ENCODE peak calls at places on chromosomes 1 and 21, in six cellular contexts. One of them, this sample, is unnamed.

GRCh38 chr21:40595806-40596205 is 251.2 kb downstream of the DSCAM start:
- DNase-seq in hepatocyte: no peak
- DNase-seq in GM23338: no peak
- DNase-seq in MM.1S: no peak
- DNase-seq in PC-3: no peak
- DNase-seq in OCI-LY7: no peak
- DNase-seq in this sample: no peak

GRCh38 chr1:209527372-209527771 is 56.1 kb upstream of the CAMK1G start:
- DNase-seq in MM.1S: no peak
- DNase-seq in OCI-LY7: no peak
- DNase-seq in hepatocyte: no peak
- DNase-seq in GM23338: no peak
- DNase-seq in PC-3: peak; percentile 63
- DNase-seq in this sample: no peak

GRCh38 chr1:62229468-62229867 is 34.8 kb downstream of the L1TD1 start:
- DNase-seq in PC-3: no peak
- DNase-seq in GM23338: no peak
- DNase-seq in MM.1S: no peak
- DNase-seq in hepatocyte: no peak
- DNase-seq in OCI-LY7: no peak
- DNase-seq in this sample: no peak

GRCh38 chr1:243917177-243917862 is 67.3 kb upstream of the AKT3 start:
- DNase-seq in GM23338: peak; percentile 83
- DNase-seq in OCI-LY7: no peak
- DNase-seq in MM.1S: no peak
- DNase-seq in PC-3: peak; percentile 93
- DNase-seq in hepatocyte: peak; percentile 50
- DNase-seq in this sample: peak; percentile 95

GRCh38 chr21:41482321-41482720 is 25.6 kb downstream of the TMPRSS2 start:
- DNase-seq in GM23338: no peak
- DNase-seq in MM.1S: no peak
- DNase-seq in OCI-LY7: no peak
- DNase-seq in hepatocyte: no peak
- DNase-seq in PC-3: peak; percentile 40
- DNase-seq in this sample: no peak

GRCh38 chr1:16250547-16251251 is 13.7 kb upstream of the CPLANE2 start:
- DNase-seq in hepatocyte: no peak
- DNase-seq in MM.1S: no peak
- DNase-seq in PC-3: no peak
- DNase-seq in OCI-LY7: no peak
- DNase-seq in GM23338: no peak
- DNase-seq in this sample: no peak

GRCh38 chr1:44606701-44607281 is 67.5 kb downstream of the TMEM53 start:
- DNase-seq in hepatocyte: no peak
- DNase-seq in PC-3: no peak
- DNase-seq in GM23338: no peak
- DNase-seq in OCI-LY7: no peak
- DNase-seq in MM.1S: no peak
- DNase-seq in this sample: no peak

GRCh38 chr1:241592273-241592958 is 47.8 kb downstream of the CHML start:
- DNase-seq in OCI-LY7: no peak
- DNase-seq in MM.1S: no peak
- DNase-seq in GM23338: no peak
- DNase-seq in PC-3: peak; percentile 100
- DNase-seq in hepatocyte: no peak
- DNase-seq in this sample: no peak

GRCh38 chr1:215416497-215416896 is 150.6 kb upstream of the KCTD3 start:
- DNase-seq in MM.1S: no peak
- DNase-seq in hepatocyte: no peak
- DNase-seq in GM23338: peak; percentile 25
- DNase-seq in PC-3: no peak
- DNase-seq in OCI-LY7: no peak
- DNase-seq in this sample: no peak

GRCh38 chr1:226723640-226724532 is 15.2 kb downstream of the ITPKB start:
- DNase-seq in MM.1S: no peak
- DNase-seq in OCI-LY7: peak; percentile 72
- DNase-seq in PC-3: peak; percentile 56
- DNase-seq in GM23338: peak; percentile 86
- DNase-seq in hepatocyte: peak; percentile 42
- DNase-seq in this sample: peak; percentile 77

GRCh38 chr1:93964777-93965200 is 55.6 kb upstream of the GCLM start:
- DNase-seq in GM23338: no peak
- DNase-seq in hepatocyte: peak; percentile 27
- DNase-seq in PC-3: peak; percentile 90
- DNase-seq in OCI-LY7: no peak
- DNase-seq in MM.1S: no peak
- DNase-seq in this sample: no peak

GRCh38 chr1:24321712-24322635 is 2.8 kb downstream of the GRHL3 start:
- DNase-seq in hepatocyte: peak; percentile 74
- DNase-seq in OCI-LY7: peak; percentile 79
- DNase-seq in MM.1S: peak; percentile 98
- DNase-seq in GM23338: peak; percentile 78
- DNase-seq in PC-3: peak; percentile 87
- DNase-seq in this sample: peak; percentile 79

GRCh38 chr1:184649500-184649899 is 105.2 kb downstream of the EDEM3 start:
- DNase-seq in hepatocyte: no peak
- DNase-seq in OCI-LY7: no peak
- DNase-seq in PC-3: no peak
- DNase-seq in MM.1S: peak; percentile 84
- DNase-seq in GM23338: no peak
- DNase-seq in this sample: no peak

GRCh38 chr21:22020221-22020620 is 1022.0 kb downstream of the NCAM2 start:
- DNase-seq in OCI-LY7: no peak
- DNase-seq in GM23338: peak; percentile 1
- DNase-seq in hepatocyte: no peak
- DNase-seq in MM.1S: no peak
- DNase-seq in PC-3: no peak
- DNase-seq in this sample: peak; percentile 50

GRCh38 chr1:200153277-200154055 is 126.0 kb downstream of the NR5A2 start:
- DNase-seq in OCI-LY7: peak; percentile 68
- DNase-seq in MM.1S: peak; percentile 15
- DNase-seq in hepatocyte: no peak
- DNase-seq in PC-3: no peak
- DNase-seq in GM23338: no peak
- DNase-seq in this sample: no peak

GRCh38 chr1:237470712-237471310 is 419.9 kb downstream of the ZP4 start:
- DNase-seq in GM23338: peak; percentile 33
- DNase-seq in OCI-LY7: no peak
- DNase-seq in MM.1S: no peak
- DNase-seq in hepatocyte: no peak
- DNase-seq in PC-3: peak; percentile 13
- DNase-seq in this sample: peak; percentile 24

GRCh38 chr1:194723067-194723466 is 1536.7 kb upstream of the B3GALT2 start:
- DNase-seq in hepatocyte: no peak
- DNase-seq in GM23338: no peak
- DNase-seq in PC-3: peak; percentile 47
- DNase-seq in MM.1S: no peak
- DNase-seq in OCI-LY7: no peak
- DNase-seq in this sample: no peak

GRCh38 chr21:38832664-38833063 is 26.9 kb downstream of the ETS2 start:
- DNase-seq in PC-3: no peak
- DNase-seq in hepatocyte: no peak
- DNase-seq in MM.1S: no peak
- DNase-seq in GM23338: no peak
- DNase-seq in OCI-LY7: no peak
- DNase-seq in this sample: no peak

GRCh38 chr1:175343945-175344344 is 151.4 kb upstream of the KIAA0040 start:
- DNase-seq in MM.1S: no peak
- DNase-seq in PC-3: no peak
- DNase-seq in hepatocyte: no peak
- DNase-seq in OCI-LY7: no peak
- DNase-seq in GM23338: peak; percentile 11
- DNase-seq in this sample: peak; percentile 11

GRCh38 chr1:94395231-94395630 is 23.0 kb upstream of the ABCD3 start:
- DNase-seq in GM23338: peak; percentile 8
- DNase-seq in PC-3: no peak
- DNase-seq in hepatocyte: no peak
- DNase-seq in OCI-LY7: no peak
- DNase-seq in MM.1S: no peak
- DNase-seq in this sample: peak; percentile 17

GRCh38 chr1:64539808-64540207 is 69.9 kb downstream of the CACHD1 start:
- DNase-seq in MM.1S: no peak
- DNase-seq in hepatocyte: peak; percentile 67
- DNase-seq in OCI-LY7: no peak
- DNase-seq in PC-3: no peak
- DNase-seq in GM23338: no peak
- DNase-seq in this sample: no peak

DNA sequence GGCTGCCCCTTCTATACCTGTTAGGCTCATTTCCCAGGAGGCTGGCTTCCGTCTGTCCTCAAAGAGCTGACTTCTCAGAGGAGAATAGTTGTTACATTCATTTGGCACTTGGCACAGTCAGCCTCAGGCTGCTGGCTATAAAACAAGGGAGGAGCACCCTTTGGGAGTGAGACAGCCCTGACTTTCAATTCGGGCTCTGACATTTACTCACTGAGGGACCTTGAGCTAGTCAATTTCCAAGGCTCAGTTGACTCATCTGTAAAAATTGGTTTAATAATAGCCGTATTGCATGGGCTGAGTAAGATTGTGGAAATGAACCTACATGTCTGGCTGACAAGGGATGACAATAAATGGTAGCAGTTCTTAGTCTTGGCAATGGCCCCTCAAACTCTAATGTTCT is 13.7 kb downstream of the ALX3 start:
- DNase-seq in GM23338: no peak
- DNase-seq in OCI-LY7: no peak
- DNase-seq in hepatocyte: no peak
- DNase-seq in MM.1S: no peak
- DNase-seq in PC-3: peak; percentile 13
- DNase-seq in this sample: no peak
- H3K27ac ChIP-seq in GM23338: no peak overlapping the region
- H3K27ac ChIP-seq in OCI-LY7: no peak overlapping the region
- H3K27ac ChIP-seq in hepatocyte: no peak overlapping the region
- H3K27ac ChIP-seq in MM.1S: no peak overlapping the region
- H3K27ac ChIP-seq in PC-3: no peak overlapping the region
- H3K27ac ChIP-seq in this sample: no peak overlapping the region

GRCh38 chr1:245879091-245879490 is 628.0 kb downstream of the SMYD3 start:
- DNase-seq in PC-3: no peak
- DNase-seq in MM.1S: no peak
- DNase-seq in OCI-LY7: no peak
- DNase-seq in GM23338: no peak
- DNase-seq in hepatocyte: no peak
- DNase-seq in this sample: no peak

GRCh38 chr1:245877976-245878375 is 629.1 kb downstream of the SMYD3 start:
- DNase-seq in hepatocyte: no peak
- DNase-seq in GM23338: no peak
- DNase-seq in MM.1S: no peak
- DNase-seq in PC-3: no peak
- DNase-seq in OCI-LY7: no peak
- DNase-seq in this sample: no peak

GRCh38 chr1:245878585-245878984 is 628.5 kb downstream of the SMYD3 start:
- DNase-seq in hepatocyte: no peak
- DNase-seq in OCI-LY7: no peak
- DNase-seq in PC-3: no peak
- DNase-seq in MM.1S: no peak
- DNase-seq in GM23338: no peak
- DNase-seq in this sample: no peak

GRCh38 chr1:245881767-245882391 is 625.2 kb downstream of the SMYD3 start:
- DNase-seq in GM23338: no peak
- DNase-seq in PC-3: no peak
- DNase-seq in hepatocyte: no peak
- DNase-seq in MM.1S: no peak
- DNase-seq in OCI-LY7: no peak
- DNase-seq in this sample: no peak

DNA sequence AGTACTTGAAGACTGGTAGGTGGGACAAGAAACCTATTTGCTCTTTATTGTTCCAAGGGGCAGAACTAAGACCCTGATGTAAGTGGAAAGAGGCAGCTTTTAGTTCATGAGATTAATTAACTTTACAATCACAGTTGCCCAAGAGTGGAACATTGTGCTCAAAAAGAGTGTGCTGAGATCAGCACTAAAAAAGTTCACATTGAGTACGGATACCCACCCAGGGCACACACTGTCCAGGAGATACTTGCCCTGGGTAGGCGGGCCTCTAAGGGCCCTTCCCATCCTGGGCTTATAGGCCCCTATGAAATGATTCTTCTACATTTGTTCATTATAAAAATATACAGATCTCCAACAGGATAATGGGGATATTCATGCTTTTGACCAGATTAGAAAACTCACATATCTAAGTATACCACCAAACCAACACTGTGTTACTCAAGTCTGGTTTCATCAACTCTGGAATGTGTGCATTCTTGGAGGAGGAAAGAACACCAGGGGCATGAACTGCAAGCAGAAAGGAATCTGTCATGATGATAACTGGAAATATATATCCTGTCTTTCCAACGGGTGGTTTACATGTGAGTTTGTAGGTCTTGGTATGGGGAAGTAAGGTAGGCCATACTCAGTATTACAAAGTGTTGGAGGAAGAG is 626.2 kb downstream of the SMYD3 start:
- DNase-seq in MM.1S: no peak
- DNase-seq in hepatocyte: no peak
- DNase-seq in GM23338: no peak
- DNase-seq in OCI-LY7: no peak
- DNase-seq in PC-3: no peak
- DNase-seq in this sample: no peak
- TF ChIP-seq EZH2phosphoT487 in MM.1S: no peak
- TF ChIP-seq EZH2phosphoT487 in hepatocyte: no peak
- TF ChIP-seq EZH2phosphoT487 in GM23338: no peak
- TF ChIP-seq EZH2phosphoT487 in OCI-LY7: no peak
- TF ChIP-seq EZH2phosphoT487 in PC-3: no peak
- TF ChIP-seq EZH2phosphoT487 in this sample: no peak

GRCh38 chr21:32351428-32351827 is 41.4 kb downstream of the URB1 start:
- DNase-seq in MM.1S: no peak
- DNase-seq in hepatocyte: no peak
- DNase-seq in GM23338: no peak
- DNase-seq in OCI-LY7: no peak
- DNase-seq in PC-3: peak; percentile 9
- DNase-seq in this sample: no peak
- H3K27ac ChIP-seq in MM.1S: no peak overlapping the region
- H3K27ac ChIP-seq in hepatocyte: no peak overlapping the region
- H3K27ac ChIP-seq in GM23338: no peak overlapping the region
- H3K27ac ChIP-seq in OCI-LY7: no peak overlapping the region
- H3K27ac ChIP-seq in PC-3: no peak overlapping the region
- H3K27ac ChIP-seq in this sample: no peak overlapping the region

DNA sequence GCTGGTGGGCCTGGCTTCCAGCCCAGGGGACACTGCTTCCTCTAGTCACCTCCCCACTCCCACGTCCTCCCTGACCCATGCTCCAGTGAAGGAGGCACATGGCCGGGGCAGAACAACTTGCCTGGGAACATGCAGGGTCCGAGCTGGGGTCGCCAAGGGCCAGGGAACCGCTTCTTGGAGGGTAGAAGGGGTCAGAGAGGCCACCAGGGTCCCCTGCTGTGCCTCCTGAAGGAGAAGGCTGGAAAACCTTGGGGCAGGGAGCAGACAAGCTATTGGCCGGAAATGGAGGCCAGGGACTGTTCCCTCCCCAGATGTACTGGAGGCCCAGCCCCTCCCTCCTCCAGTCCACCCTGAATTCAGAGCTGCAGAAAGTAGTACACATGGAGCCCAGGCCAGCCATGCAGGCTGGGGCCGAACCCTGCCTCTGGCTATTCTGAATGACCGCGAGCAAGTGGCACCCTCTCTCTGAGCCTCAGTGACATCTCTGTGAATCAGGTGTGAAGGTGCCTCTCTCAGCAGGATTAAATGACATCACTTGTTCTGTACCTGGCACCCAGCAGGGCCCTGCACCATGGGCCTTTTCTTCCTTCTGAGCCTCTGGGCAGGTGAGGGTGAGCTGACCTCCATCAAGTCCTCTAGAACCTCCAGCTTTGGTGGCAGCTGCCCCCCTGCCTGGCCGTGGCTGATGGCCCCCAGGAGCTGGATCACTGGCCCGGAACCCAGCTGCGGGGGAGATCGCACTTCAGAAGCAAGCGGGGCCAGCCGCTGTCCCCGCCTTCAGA is 15.7 kb downstream of the SPOCD1 start:
- DNase-seq in hepatocyte: peak; percentile 3
- DNase-seq in MM.1S: no peak
- DNase-seq in PC-3: no peak
- DNase-seq in OCI-LY7: no peak
- DNase-seq in GM23338: no peak
- DNase-seq in this sample: no peak
- TF ChIP-seq EZH2phosphoT487 in hepatocyte: no peak
- TF ChIP-seq EZH2phosphoT487 in MM.1S: no peak
- TF ChIP-seq EZH2phosphoT487 in PC-3: no peak
- TF ChIP-seq EZH2phosphoT487 in OCI-LY7: no peak
- TF ChIP-seq EZH2phosphoT487 in GM23338: no peak
- TF ChIP-seq EZH2phosphoT487 in this sample: no peak

This sample was measured in neural progenitor cell.